ENCODE peak calls at places on chromosomes 16 and 17, in nine cellular contexts. M is HCT116; D is CD4-positive, alpha-beta memory T cell; N is CD8-positive, alpha-beta memory T cell; O is GM12878; T is osteoblast; A is breast epithelium; W is colonic mucosa; E is testis. P is an unnamed sample.
A peak's percentile ranks its signal among the peaks of the same experiment; 100 is the strongest.

GRCh38 chr16:11139624-11140375 is 116.2 kb downstream of the SOCS1 start:
- DNase-seq in W (no peak), T (no peak), A (no peak), M (peak; percentile 13), E (no peak), O (no peak), D (peak; percentile 22), N (peak; percentile 53), P (peak; percentile 75)

GRCh38 chr16:67157892-67158635 is 1.6 kb downstream of the TRADD start:
- DNase-seq in A (no peak), E (no peak), N (no peak), W (no peak), O (no peak), D (peak; percentile 61), M (no peak), T (peak; percentile 82), P (no peak)

GRCh38 chr17:35171834-35172233 is 22.4 kb downstream of the SLC35G3 start:
- DNase-seq in T (no peak), M (no peak), D (peak; percentile 59), W (no peak), O (no peak), A (no peak), N (peak; percentile 63), E (no peak), P (no peak)

GRCh38 chr17:3475812-3476686 is at the start of gene ASPA:
- DNase-seq in T (no peak), M (no peak), W (no peak), A (no peak), N (no peak), O (no peak), E (no peak), D (no peak), P (no peak)

GRCh38 chr17:34081269-34081668 is 173.8 kb upstream of the CCL2 start:
- DNase-seq in E (no peak), N (no peak), D (no peak), W (no peak), M (no peak), O (no peak), T (no peak), A (no peak), P (peak; percentile 89)

GRCh38 chr16:89360760-89361435 is 129.5 kb downstream of the ANKRD11 start:
- DNase-seq in E (no peak), D (peak; percentile 82), M (no peak), W (no peak), N (peak; percentile 87), O (peak; percentile 76), A (no peak), T (peak; percentile 51), P (peak; percentile 90)

GRCh38 chr17:78969865-78970264 is 9.9 kb downstream of the LGALS3BP start:
- DNase-seq in D (no peak), M (no peak), E (no peak), N (no peak), O (no peak), W (no peak), T (peak; percentile 44), A (no peak), P (no peak)

GRCh38 chr17:45786349-45786748 is 2.2 kb downstream of the CRHR1 start:
- DNase-seq in T (no peak), O (no peak), A (no peak), D (no peak), N (no peak), M (no peak), W (no peak), E (no peak), P (no peak)

GRCh38 chr16:12583237-12583897 is 220.3 kb downstream of the CPPED1 start:
- DNase-seq in A (no peak), D (no peak), N (no peak), E (no peak), W (no peak), M (no peak), T (no peak), O (no peak), P (peak; percentile 33)

GRCh38 chr17:40019140-40019991 is 4.1 kb downstream of the CSF3 start:
- DNase-seq in O (no peak), T (peak; percentile 85), W (no peak), N (no peak), M (no peak), D (no peak), A (no peak), E (peak; percentile 40), P (peak; percentile 75)

GRCh38 chr17:40018211-40019121 is 3.2 kb downstream of the CSF3 start:
- DNase-seq in A (no peak), D (no peak), M (no peak), O (no peak), W (no peak), E (peak; percentile 48), N (no peak), T (peak; percentile 86), P (peak; percentile 91)

GRCh38 chr17:40021471-40021961 is 6.3 kb downstream of the CSF3 start:
- DNase-seq in D (no peak), M (no peak), W (no peak), E (no peak), A (peak; percentile 72), O (no peak), N (no peak), T (peak; percentile 98), P (no peak)

GRCh38 chr17:40022497-40022896 is 7.3 kb downstream of the CSF3 start:
- DNase-seq in T (peak; percentile 52), N (no peak), D (no peak), A (no peak), O (no peak), W (no peak), M (no peak), E (no peak), P (no peak)

DNA sequence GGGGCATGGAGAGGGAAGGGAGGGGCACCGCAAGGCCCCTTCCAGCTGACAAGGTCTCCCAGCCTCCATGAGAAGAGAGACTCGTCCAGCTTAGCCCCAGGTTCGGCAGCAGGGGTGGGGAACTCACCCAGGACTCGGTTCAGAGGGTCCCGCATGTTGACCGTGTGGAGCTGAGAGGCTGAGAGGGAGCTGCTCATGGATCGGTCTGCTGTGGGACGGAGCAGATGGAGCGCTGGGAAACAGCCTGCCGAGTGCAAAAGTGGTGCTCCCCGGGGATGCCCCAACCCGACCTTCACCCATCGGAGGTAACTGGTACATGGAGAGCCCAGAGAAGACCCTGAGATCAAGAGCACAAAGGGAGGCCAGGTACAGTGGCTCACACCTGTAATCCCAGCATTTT is 4.9 kb downstream of the CSF3 start:
- DNase-seq in M (no peak), D (no peak), W (no peak), A (no peak), O (no peak), E (no peak), T (no peak), N (no peak), P (no peak)
- H3K4me1 ChIP-seq in M (peaks cover 11% of the 10 kb centered on the region), D (peaks cover 3% of the 10 kb centered on the region), W (peaks cover 19% of the 10 kb centered on the region), A (peaks cover 22% of the 10 kb centered on the region), O (peaks cover 4% of the 10 kb centered on the region), E (peaks cover 38% of the 10 kb centered on the region), T (peaks cover 22% of the 10 kb centered on the region), N (peaks cover under 1% of the 10 kb centered on the region), P (peaks cover 3% of the 10 kb centered on the region)

DNA sequence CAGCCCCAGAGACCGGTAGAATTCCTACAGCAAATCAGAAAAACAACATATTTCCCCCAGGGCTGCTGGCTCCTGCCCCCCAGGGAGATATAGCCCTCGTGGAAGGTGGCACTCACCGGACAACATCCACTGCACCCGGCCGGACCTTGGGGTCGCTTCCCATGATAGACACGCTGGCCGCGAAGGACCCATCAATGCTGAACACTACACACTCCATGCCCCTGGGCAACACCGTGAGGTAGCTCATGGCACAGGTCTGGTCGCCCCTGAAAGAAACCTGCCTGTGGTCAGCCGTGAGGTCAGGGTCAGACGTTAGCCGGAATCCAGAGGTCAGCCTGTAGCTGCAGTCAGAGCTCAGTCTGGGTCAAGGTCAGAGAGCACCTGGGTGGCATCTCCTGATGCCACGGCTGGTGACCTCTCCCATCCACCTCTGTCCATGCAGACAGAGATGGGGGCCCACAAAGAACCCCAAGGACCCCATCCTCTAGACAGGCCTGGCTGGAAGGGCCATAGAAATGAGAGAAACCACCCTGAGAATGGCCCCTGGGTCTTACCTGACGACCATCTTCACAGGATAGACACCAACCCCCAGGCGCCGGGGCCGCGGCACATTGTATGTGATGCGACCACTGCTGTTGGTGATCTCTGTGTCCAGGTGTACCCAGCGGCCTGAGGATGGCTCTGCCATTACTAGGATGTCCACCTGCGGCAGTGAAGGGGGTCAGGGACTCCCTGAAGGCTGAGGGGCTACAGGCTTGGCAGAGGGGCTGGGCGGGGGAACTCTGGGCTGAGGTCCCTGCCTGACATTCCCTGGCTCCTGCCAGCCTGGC is 19.6 kb downstream of the PIMREG start:
- DNase-seq in T (peak; percentile 56), E (no peak), A (no peak), D (no peak), W (no peak), M (no peak), N (no peak), O (no peak), P (no peak)
- H3K36me3 ChIP-seq in T (no peaks in the 10 kb centered on the region), E (no peaks in the 10 kb centered on the region), A (no peaks in the 10 kb centered on the region), D (no peaks in the 10 kb centered on the region), W (no peaks in the 10 kb centered on the region), M (no peaks in the 10 kb centered on the region), N (no peaks in the 10 kb centered on the region), O (no peaks in the 10 kb centered on the region), P (no peaks in the 10 kb centered on the region)

GRCh38 chr17:65530985-65531507 is 30.4 kb downstream of the AXIN2 start:
- DNase-seq in D (no peak), T (peak; percentile 91), O (no peak), M (no peak), W (no peak), N (no peak), E (no peak), A (no peak), P (peak; percentile 45)
- H3K27ac ChIP-seq in D (no peak overlapping the region), T (peak overlapping the region; percentile 65), O (no peak overlapping the region), M (no peak overlapping the region), W (no peak overlapping the region), N (no peak overlapping the region), E (no peak overlapping the region), A (peak overlapping the region; percentile 57), P (peak overlapping the region; percentile 95)

GRCh38 chr17:48258317-48258716 is 150.8 kb downstream of the SNX11 start:
- DNase-seq in T (no peak), D (no peak), O (no peak), M (no peak), W (no peak), A (no peak), E (no peak), N (no peak), P (no peak)

GRCh38 chr17:48253976-48254375 is 146.4 kb downstream of the SNX11 start:
- DNase-seq in M (no peak), N (no peak), O (no peak), E (no peak), W (no peak), T (no peak), A (no peak), D (no peak), P (no peak)

GRCh38 chr17:48251950-48252349 is 144.4 kb downstream of the SNX11 start:
- DNase-seq in M (no peak), W (no peak), D (no peak), T (no peak), A (no peak), O (no peak), E (no peak), N (no peak), P (no peak)

GRCh38 chr17:48250949-48251348 is 143.4 kb downstream of the SNX11 start:
- DNase-seq in D (no peak), W (no peak), N (no peak), E (no peak), T (no peak), O (no peak), A (no peak), M (no peak), P (no peak)

DNA sequence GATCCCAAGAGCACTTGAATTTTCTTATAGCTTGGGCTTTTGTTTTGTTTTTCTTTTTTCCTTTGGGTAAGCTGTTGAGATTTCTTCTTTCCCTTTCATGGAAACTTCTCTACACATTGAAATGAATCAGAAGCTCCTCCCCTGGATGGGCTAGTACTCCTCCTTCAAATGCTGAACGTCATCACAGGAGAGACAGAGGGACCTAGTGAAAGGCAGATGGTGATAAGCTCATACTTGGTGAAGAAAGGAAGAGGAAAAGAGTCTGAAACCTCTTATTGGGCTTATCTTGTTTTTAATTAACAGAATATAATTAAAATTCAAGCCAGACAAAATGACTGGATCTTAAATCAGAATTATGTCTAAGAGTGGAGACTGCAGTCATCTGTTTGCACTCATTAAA is 147.3 kb downstream of the SNX11 start:
- DNase-seq in O (no peak), E (no peak), W (no peak), A (no peak), N (no peak), D (no peak), T (no peak), M (no peak), P (no peak)
- H3K4me1 ChIP-seq in O (no peaks in the 10 kb centered on the region), E (no peaks in the 10 kb centered on the region), W (no peaks in the 10 kb centered on the region), A (no peaks in the 10 kb centered on the region), N (no peaks in the 10 kb centered on the region), D (no peaks in the 10 kb centered on the region), T (no peaks in the 10 kb centered on the region), M (peaks cover 22% of the 10 kb centered on the region), P (peaks cover under 1% of the 10 kb centered on the region)